ENCODE peak calls at places on chromosomes 16 and 17, in seven cellular contexts. B, Z, I, T, N, Y and R are unnamed samples.

GRCh38 chr16:56625140-56625942 is at the start of gene MT1E:
- DNase-seq in B (peak; percentile 74), Z (no peak), I (peak; percentile 95), T (no peak), N (peak; percentile 49), Y (peak; percentile 87), R (peak; percentile 98)

GRCh38 chr17:50288306-50288705 is 14.0 kb downstream of the TMEM92 start:
- DNase-seq in B (no peak), Z (no peak), I (no peak), T (no peak), N (no peak), Y (no peak), R (peak; percentile 15)

GRCh38 chr17:35529868-35530267 is 7.6 kb downstream of the SLFN12L start:
- DNase-seq in B (peak; percentile 17), Z (no peak), I (no peak), T (no peak), N (no peak), Y (no peak), R (no peak)

GRCh38 chr17:68527314-68527713 is 15.1 kb downstream of the PRKAR1A start:
- DNase-seq in B (no peak), Z (no peak), I (no peak), T (no peak), N (no peak), Y (no peak), R (no peak)

GRCh38 chr17:823501-823902 is 41.3 kb downstream of the MRM3 start:
- DNase-seq in B (no peak), Z (no peak), I (no peak), T (no peak), N (no peak), Y (no peak), R (peak; percentile 68)

GRCh38 chr17:31329221-31329620 is 7.8 kb upstream of the EVI2A start:
- DNase-seq in B (no peak), Z (no peak), I (no peak), T (no peak), N (no peak), Y (peak; percentile 53), R (no peak)

GRCh38 chr17:83195330-83196087 is 116.1 kb downstream of the METRNL start:
- DNase-seq in B (no peak), Z (peak; percentile 11), I (peak; percentile 84), T (no peak), N (no peak), Y (peak; percentile 16), R (peak; percentile 98)

GRCh38 chr17:78493455-78494188 is 83.6 kb downstream of the DNAH17 start:
- DNase-seq in B (no peak), Z (no peak), I (no peak), T (no peak), N (no peak), Y (no peak), R (no peak)

GRCh38 chr17:4986951-4987766 is at the start of gene CAMTA2:
- DNase-seq in B (peak; percentile 92), Z (peak; percentile 82), I (peak; percentile 92), T (peak; percentile 89), N (peak; percentile 88), Y (peak; percentile 55), R (peak; percentile 95)

GRCh38 chr17:71071041-71071440 is 901.7 kb downstream of the KCNJ2 start:
- DNase-seq in B (no peak), Z (no peak), I (no peak), T (no peak), N (no peak), Y (no peak), R (no peak)

GRCh38 chr17:50501054-50501453 is 7.2 kb upstream of the MYCBPAP start:
- DNase-seq in B (peak; percentile 65), Z (no peak), I (no peak), T (peak; percentile 54), N (peak; percentile 30), Y (no peak), R (peak; percentile 14)

GRCh38 chr17:49707246-49707607 is 537 bp downstream of the SLC35B1 start:
- DNase-seq in B (peak; percentile 48), Z (no peak), I (no peak), T (peak; percentile 50), N (peak; percentile 41), Y (no peak), R (no peak)

GRCh38 chr17:18258356-18259038 is at the start of gene FLII:
- DNase-seq in B (peak; percentile 42), Z (peak; percentile 40), I (peak; percentile 93), T (peak; percentile 80), N (peak; percentile 53), Y (no peak), R (peak; percentile 98)

GRCh38 chr17:1931759-1932579 is 93.2 kb downstream of the RTN4RL1 start:
- DNase-seq in B (no peak), Z (no peak), I (peak; percentile 58), T (no peak), N (no peak), Y (no peak), R (peak; percentile 88)

GRCh38 chr17:79612468-79613194 is 1.8 kb upstream of the RBFOX3 start:
- DNase-seq in B (peak; percentile 79), Z (no peak), I (peak; percentile 43), T (peak; percentile 76), N (peak; percentile 25), Y (peak; percentile 8), R (peak; percentile 81)

GRCh38 chr17:46950997-46951621 is 27.9 kb downstream of the RPRML start:
- DNase-seq in B (no peak), Z (no peak), I (no peak), T (no peak), N (no peak), Y (no peak), R (no peak)

GRCh38 chr16:81927561-81928185 is 83.6 kb downstream of the SDR42E1 start:
- DNase-seq in B (no peak), Z (no peak), I (no peak), T (no peak), N (no peak), Y (no peak), R (no peak)

GRCh38 chr17:81500026-81500425 is 12.6 kb downstream of the ACTG1 start:
- DNase-seq in B (no peak), Z (no peak), I (peak; percentile 48), T (no peak), N (no peak), Y (peak; percentile 36), R (peak; percentile 87)

GRCh38 chr16:65118866-65119265 is 3.0 kb downstream of the CDH11 start:
- DNase-seq in B (no peak), Z (no peak), I (no peak), T (no peak), N (no peak), Y (no peak), R (no peak)